ENCODE peak calls at places on chromosomes 3 and 15, in eight cellular contexts. C, Z, D, Y, A, T, M and N are unnamed samples.

GRCh38 chr3:74067296-74067695 is 442.6 kb upstream of the PDZRN3 start:
- DNase-seq in C (no peak), Z (peak), D (peak), Y (peak), A (no peak), T (peak), M (no peak), N (peak)

GRCh38 chr3:19598870-19599269 is 335.1 kb downstream of the EFHB start:
- DNase-seq in C (no peak), Z (no peak), D (no peak), Y (no peak), A (no peak), T (no peak), M (no peak), N (no peak)

GRCh38 chr3:112654979-112655378 is 14.0 kb upstream of the CCDC80 start:
- DNase-seq in C (no peak), Z (no peak), D (peak), Y (no peak), A (no peak), T (no peak), M (no peak), N (no peak)

GRCh38 chr3:32759342-32759741 is 58.5 kb upstream of the TRIM71 start:
- DNase-seq in C (no peak), Z (no peak), D (no peak), Y (no peak), A (no peak), T (no peak), M (no peak), N (no peak)

GRCh38 chr3:157445897-157446296 is 9.2 kb downstream of the PTX3 start:
- DNase-seq in C (no peak), Z (peak), D (peak), Y (peak), A (no peak), T (peak), M (no peak), N (no peak)

GRCh38 chr3:175338775-175339535 is 479.8 kb downstream of the NAALADL2 start:
- DNase-seq in C (no peak), Z (peak), D (peak), Y (peak), A (no peak), T (peak), M (no peak), N (peak)

GRCh38 chr3:156820687-156821070 is 5.5 kb upstream of the LEKR1 start:
- DNase-seq in C (no peak), Z (no peak), D (peak), Y (no peak), A (no peak), T (no peak), M (no peak), N (no peak)

GRCh38 chr15:101445562-101446526 is 43.7 kb downstream of the PCSK6 start:
- DNase-seq in C (no peak), Z (peak), D (peak), Y (peak), A (no peak), T (peak), M (no peak), N (peak)

GRCh38 chr3:76679510-76679909 is 360.4 kb upstream of the ROBO2 start:
- DNase-seq in C (no peak), Z (no peak), D (no peak), Y (no peak), A (no peak), T (no peak), M (no peak), N (no peak)

GRCh38 chr3:155065537-155065936 is 14.6 kb upstream of the MME start:
- DNase-seq in C (no peak), Z (peak), D (peak), Y (peak), A (no peak), T (peak), M (no peak), N (peak)

GRCh38 chr3:10328460-10329071 is 7.7 kb upstream of the SEC13 start:
- DNase-seq in C (no peak), Z (no peak), D (no peak), Y (no peak), A (no peak), T (no peak), M (no peak), N (no peak)

GRCh38 chr3:117734431-117734830 is 1024.9 kb downstream of the TUSC7 start:
- DNase-seq in C (no peak), Z (peak), D (peak), Y (peak), A (no peak), T (no peak), M (no peak), N (no peak)

GRCh38 chr15:57223345-57223744 is 153.0 kb upstream of the CGNL1 start:
- DNase-seq in C (no peak), Z (no peak), D (peak), Y (no peak), A (no peak), T (no peak), M (no peak), N (no peak)

GRCh38 chr3:10703875-10704274 is 112.2 kb upstream of the SLC6A11 start:
- DNase-seq in C (peak), Z (peak), D (peak), Y (no peak), A (peak), T (peak), M (peak), N (no peak)

GRCh38 chr3:125120370-125121122 is 64.7 kb upstream of the HEG1 start:
- DNase-seq in C (peak), Z (no peak), D (peak), Y (no peak), A (peak), T (no peak), M (no peak), N (no peak)

GRCh38 chr3:38985581-38985980 is 66.2 kb downstream of the SCN11A start:
- DNase-seq in C (no peak), Z (peak), D (peak), Y (peak), A (no peak), T (peak), M (no peak), N (no peak)

GRCh38 chr3:195774917-195775316 is 36.8 kb downstream of the MUC4 start:
- DNase-seq in C (peak), Z (no peak), D (peak), Y (no peak), A (peak), T (no peak), M (peak), N (peak)

GRCh38 chr3:138921316-138922292 is 25.3 kb downstream of the FOXL2 start:
- DNase-seq in C (no peak), Z (peak), D (peak), Y (peak), A (no peak), T (peak), M (no peak), N (no peak)
- H3K4me2 ChIP-seq in C (no peak), Z (peak), D (peak), Y (no peak), A (no peak), T (peak), M (peak), N (no peak)

DNA sequence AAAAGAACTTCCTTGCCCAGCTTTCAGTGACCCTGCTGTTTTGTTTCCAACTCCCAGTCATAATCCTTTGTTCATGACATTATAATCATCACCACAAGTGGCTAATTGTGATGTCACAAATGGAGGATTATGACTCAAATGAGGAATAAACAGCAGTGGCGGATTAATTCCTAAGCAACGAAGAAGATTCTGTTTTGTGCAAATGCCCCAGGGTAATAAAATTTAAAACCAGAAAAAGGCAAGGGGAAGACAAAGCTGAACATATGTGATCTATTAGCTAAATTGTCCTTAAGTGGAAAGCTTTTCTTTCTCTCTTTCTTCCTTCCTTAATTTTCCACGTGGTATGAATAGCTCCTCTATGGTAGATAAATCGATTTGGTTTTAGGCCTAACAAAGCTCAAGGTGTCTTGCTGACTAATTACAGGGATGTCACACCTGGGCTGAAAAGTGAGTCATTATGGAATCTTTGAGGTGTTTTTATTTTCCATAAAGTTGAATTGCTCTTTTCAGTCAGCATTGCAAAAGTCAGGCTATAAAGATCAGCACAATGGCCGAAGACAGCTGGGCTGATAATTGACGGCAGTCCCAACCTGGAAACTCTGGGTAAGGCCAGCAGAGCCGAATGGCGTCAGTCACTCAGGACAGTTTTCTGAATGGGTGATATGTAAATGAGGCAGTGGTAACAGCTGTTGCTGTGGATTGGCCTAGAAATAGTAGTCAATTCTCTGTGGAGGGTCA is 121.5 kb downstream of the PTPRG start:
- DNase-seq in C (no peak), Z (peak), D (peak), Y (peak), A (no peak), T (peak), M (no peak), N (peak)
- H3K27ac ChIP-seq in C (no peak), Z (no peak), D (peak), Y (no peak), A (no peak), T (peak), M (peak), N (peak)

DNA sequence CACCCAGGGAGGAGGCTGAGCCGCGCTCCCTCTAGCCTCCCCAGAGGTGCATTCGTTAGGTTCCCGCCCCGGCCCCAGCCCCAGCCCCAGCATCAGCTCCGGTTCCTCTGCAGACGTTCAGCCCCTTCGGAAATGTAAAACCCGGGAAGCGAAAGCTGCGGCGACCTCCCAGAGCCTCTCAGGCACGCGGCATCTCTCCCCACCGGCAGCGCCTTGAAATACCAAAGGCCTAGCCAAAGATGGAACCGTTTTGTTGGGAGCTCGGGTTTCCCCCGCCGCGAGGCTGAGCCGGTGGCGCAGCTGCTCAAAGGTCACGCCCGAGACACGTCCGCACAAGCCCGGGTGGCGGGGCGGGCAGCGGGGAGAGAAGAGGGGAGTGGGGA is 77.8 kb upstream of the HES1 start:
- DNase-seq in C (peak), Z (peak), D (peak), Y (peak), A (peak), T (peak), M (peak), N (peak)
- H3K4me3 ChIP-seq in C (peak), Z (no peak), D (peak), Y (peak), A (no peak), T (no peak), M (no peak), N (no peak)

DNA sequence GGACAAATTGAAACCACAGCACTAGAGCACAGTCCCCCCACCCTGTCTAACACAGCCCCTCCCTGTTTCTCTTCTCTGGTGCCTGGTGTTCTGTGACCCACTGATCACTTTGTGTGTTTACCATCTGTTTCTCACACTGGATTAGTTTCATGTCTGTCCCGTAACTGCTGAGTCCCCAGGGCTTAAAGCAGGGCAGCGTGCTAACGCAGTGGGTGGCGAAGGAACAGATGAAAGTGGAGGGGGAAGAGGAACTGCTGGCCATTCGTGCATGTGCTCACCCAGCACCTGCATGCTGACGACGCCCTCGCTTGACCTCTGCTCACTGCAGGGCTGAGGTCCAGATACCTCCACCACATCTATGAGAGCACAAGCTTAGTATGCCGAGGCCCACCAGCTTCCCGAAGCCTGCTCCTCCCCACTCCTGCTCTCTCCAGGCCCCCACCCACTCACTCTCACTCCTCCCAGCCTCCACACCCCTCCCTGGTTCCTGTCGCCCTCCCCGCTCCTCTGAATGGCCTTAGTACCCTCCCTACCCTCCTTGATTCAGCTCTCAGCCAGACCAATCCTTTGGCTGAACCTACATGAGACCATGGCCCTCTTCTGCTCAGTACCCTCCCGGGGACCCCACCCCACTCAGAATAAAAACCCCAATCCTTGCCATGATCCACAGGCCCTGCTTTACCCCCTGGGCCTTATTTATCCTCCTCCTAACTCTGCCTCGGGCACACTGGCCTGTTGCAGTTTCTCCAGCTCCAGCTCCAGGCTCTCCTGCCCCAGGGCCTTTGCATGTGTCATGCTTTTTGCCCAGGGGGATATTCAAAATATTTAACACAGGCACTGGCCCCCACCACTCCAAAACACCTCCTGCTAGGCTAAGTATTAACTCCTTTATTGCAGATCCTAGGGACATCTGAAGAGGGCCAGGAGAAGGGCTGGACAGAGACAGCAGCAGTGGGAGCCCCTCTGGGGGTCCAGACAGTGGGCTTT is 15.1 kb upstream of the IQSEC1 start:
- DNase-seq in C (no peak), Z (no peak), D (no peak), Y (no peak), A (no peak), T (no peak), M (no peak), N (no peak)
- H3K4me2 ChIP-seq in C (no peak), Z (no peak), D (no peak), Y (no peak), A (no peak), T (no peak), M (no peak), N (no peak)

GRCh38 chr15:48498828-48499227 is 146.7 kb downstream of the FBN1 start:
- DNase-seq in C (no peak), Z (no peak), D (no peak), Y (no peak), A (no peak), T (no peak), M (no peak), N (no peak)

GRCh38 chr15:48493084-48493762 is 152.3 kb downstream of the FBN1 start:
- DNase-seq in C (no peak), Z (peak), D (peak), Y (peak), A (no peak), T (peak), M (no peak), N (no peak)

GRCh38 chr15:48494646-48495045 is 150.9 kb downstream of the FBN1 start:
- DNase-seq in C (no peak), Z (peak), D (peak), Y (peak), A (no peak), T (peak), M (no peak), N (no peak)

GRCh38 chr15:48493763-48494225 is 151.7 kb downstream of the FBN1 start:
- DNase-seq in C (no peak), Z (no peak), D (no peak), Y (no peak), A (no peak), T (no peak), M (no peak), N (no peak)
- H3K27ac ChIP-seq in C (no peak), Z (peak), D (peak), Y (peak), A (no peak), T (no peak), M (peak), N (no peak)

GRCh38 chr3:62567097-62568021 is 194.0 kb upstream of the FEZF2 start:
- DNase-seq in C (no peak), Z (peak), D (peak), Y (peak), A (no peak), T (peak), M (no peak), N (peak)
- H3K4me3 ChIP-seq in C (no peak), Z (no peak), D (peak), Y (no peak), A (no peak), T (no peak), M (no peak), N (no peak)

DNA sequence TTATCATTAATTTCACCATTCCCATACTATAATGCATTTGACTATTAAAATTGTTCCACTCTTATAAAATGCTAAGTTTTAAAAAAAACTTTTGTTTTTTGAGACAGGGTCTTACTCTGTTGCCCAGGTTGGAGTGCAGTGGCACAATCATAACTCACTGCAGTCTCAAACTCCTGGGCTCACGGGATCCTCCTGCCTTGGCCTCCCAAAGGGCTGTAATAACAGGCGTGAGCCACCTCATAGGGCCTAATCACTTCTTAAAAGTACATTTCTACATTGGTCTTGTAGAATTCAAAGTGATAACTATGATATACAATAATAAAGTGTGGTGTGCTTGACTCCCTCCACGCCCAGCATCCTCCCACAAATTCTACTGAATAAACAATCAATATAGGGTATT is 3.0 kb downstream of the DENND4A start:
- DNase-seq in C (no peak), Z (no peak), D (no peak), Y (no peak), A (no peak), T (no peak), M (no peak), N (no peak)
- H3K4me2 ChIP-seq in C (no peak), Z (no peak), D (no peak), Y (no peak), A (no peak), T (no peak), M (no peak), N (no peak)

GRCh38 chr15:93209690-93210425 is 120.8 kb upstream of the RGMA start:
- DNase-seq in C (no peak), Z (no peak), D (no peak), Y (no peak), A (no peak), T (peak), M (no peak), N (no peak)

GRCh38 chr15:93210995-93211394 is 122.0 kb upstream of the RGMA start:
- DNase-seq in C (no peak), Z (no peak), D (no peak), Y (no peak), A (no peak), T (peak), M (no peak), N (no peak)

GRCh38 chr15:93217343-93217742 is 128.3 kb upstream of the RGMA start:
- DNase-seq in C (no peak), Z (no peak), D (no peak), Y (no peak), A (no peak), T (no peak), M (no peak), N (no peak)

GRCh38 chr15:93213281-93213680 is 124.3 kb upstream of the RGMA start:
- DNase-seq in C (no peak), Z (no peak), D (no peak), Y (no peak), A (no peak), T (no peak), M (no peak), N (no peak)

GRCh38 chr15:93212578-93212977 is 123.6 kb upstream of the RGMA start:
- DNase-seq in C (no peak), Z (no peak), D (no peak), Y (no peak), A (no peak), T (no peak), M (no peak), N (no peak)
- H3K27ac ChIP-seq in C (no peak), Z (no peak), D (no peak), Y (no peak), A (no peak), T (no peak), M (no peak), N (no peak)